ENCODE peak calls at places on chromosomes 12 and 14, in four cellular contexts. T, Z, J and A are unnamed samples.
A peak's percentile ranks its signal among the peaks of the same experiment; 100 is the strongest.

GRCh38 chr12:112175361-112176155 is 50.2 kb downstream of the TRAFD1 start:
- DNase-seq in T (no peak), Z (no peak), J (no peak), A (no peak)

GRCh38 chr12:11813422-11813813 is 163.9 kb downstream of the ETV6 start:
- DNase-seq in T (no peak), Z (no peak), J (no peak), A (no peak)

GRCh38 chr14:73759183-73759713 is 45.1 kb upstream of the PNMA1 start:
- DNase-seq in T (peak; percentile 60), Z (peak; percentile 66), J (peak; percentile 46), A (peak; percentile 64)

GRCh38 chr12:20369164-20370000 is 1.0 kb downstream of the PDE3A start:
- DNase-seq in T (peak; percentile 30), Z (peak; percentile 31), J (no peak), A (peak; percentile 53)

GRCh38 chr14:80784824-80785223 is 156.7 kb downstream of the CEP128 start:
- DNase-seq in T (no peak), Z (no peak), J (no peak), A (no peak)

GRCh38 chr12:115570271-115570777 is 707.2 kb downstream of the MED13L start:
- DNase-seq in T (no peak), Z (peak; percentile 70), J (no peak), A (peak; percentile 57)

GRCh38 chr14:94989946-94990345 is 167.4 kb downstream of the DICER1 start:
- DNase-seq in T (no peak), Z (no peak), J (no peak), A (no peak)

GRCh38 chr12:11839093-11839641 is 189.7 kb downstream of the ETV6 start:
- DNase-seq in T (peak; percentile 8), Z (peak; percentile 65), J (no peak), A (no peak)

GRCh38 chr12:132250707-132251106 is 78.7 kb downstream of the GALNT9 start:
- DNase-seq in T (no peak), Z (no peak), J (no peak), A (no peak)

GRCh38 chr14:61153436-61153835 is 127.7 kb downstream of the TMEM30B start:
- DNase-seq in T (peak; percentile 82), Z (no peak), J (no peak), A (no peak)

GRCh38 chr12:131929530-131930456 is 717 bp downstream of the PUS1 start:
- DNase-seq in T (peak; percentile 23), Z (peak; percentile 54), J (peak; percentile 34), A (no peak)

GRCh38 chr12:132761032-132761910 is at the start of gene ANKLE2:
- DNase-seq in T (peak; percentile 68), Z (peak; percentile 84), J (peak; percentile 85), A (peak; percentile 33)